ENCODE peak calls at places on chromosomes 7 and 10, in eight cellular contexts. M is hepatocyte; A is thoracic aorta; J is stimulated activated CD8-positive, alpha-beta memory T cell treated with anti-CD3 and anti-CD28 coated beads, Interleukin-15, amount 100 ng/mL, for 24 hours; U is iPS DF 6.9; G is NCI-H446 treated with DMSO at 0.1 percent for 48 hours; I is tibial nerve; E is NCI-H1092 treated with DMSO at 0.1 percent for 48 hours. W is an unnamed sample.

GRCh38 chr10:119724630-119725549 is 960 bp upstream of the INPP5F start:
- DNase-seq in U (no peak), J (no peak), G (no peak), A (no peak), M (no peak), I (peak), E (no peak), W (no peak)

GRCh38 chr7:104627516-104627915 is 299.1 kb downstream of the LHFPL3 start:
- DNase-seq in J (no peak), I (no peak), U (peak), G (no peak), M (peak), E (no peak), A (no peak), W (no peak)

GRCh38 chr7:83547526-83547925 is 101.4 kb downstream of the SEMA3E start:
- DNase-seq in E (peak), U (no peak), J (no peak), A (no peak), G (peak), M (peak), I (no peak), W (peak)

GRCh38 chr10:3963191-3963673 is 178.2 kb upstream of the KLF6 start:
- DNase-seq in E (no peak), I (no peak), M (no peak), G (no peak), J (no peak), A (no peak), U (no peak), W (no peak)

GRCh38 chr10:79178614-79179403 is 110.0 kb downstream of the ZMIZ1 start:
- DNase-seq in G (peak), I (no peak), M (peak), E (peak), U (no peak), A (no peak), J (no peak), W (peak)

GRCh38 chr10:108392286-108392685 is 1227.8 kb upstream of the SORCS1 start:
- DNase-seq in U (no peak), J (no peak), E (no peak), I (no peak), M (no peak), A (no peak), G (no peak), W (no peak)

GRCh38 chr7:116698930-116699722 is 27.1 kb downstream of the MET start:
- DNase-seq in M (no peak), J (no peak), E (peak), G (no peak), I (no peak), U (no peak), A (no peak), W (peak)

GRCh38 chr10:123442901-123443300 is 223.3 kb upstream of the GPR26 start:
- DNase-seq in A (no peak), M (no peak), J (no peak), E (no peak), I (no peak), G (no peak), U (no peak), W (no peak)

GRCh38 chr7:149369497-149369896 is 91.4 kb downstream of the ZNF777 start:
- DNase-seq in I (no peak), E (no peak), A (no peak), U (no peak), M (peak), G (no peak), J (no peak), W (no peak)

GRCh38 chr10:124228017-124228379 is 134.6 kb upstream of the CHST15 start:
- DNase-seq in A (no peak), G (no peak), E (no peak), I (no peak), J (no peak), M (no peak), U (no peak), W (no peak)

GRCh38 chr10:100790761-100791208 is 45.4 kb downstream of the PAX2 start:
- DNase-seq in A (no peak), M (no peak), J (no peak), G (no peak), I (no peak), U (no peak), E (no peak), W (no peak)

GRCh38 chr10:110865184-110865803 is 6.4 kb upstream of the PDCD4 start:
- DNase-seq in A (no peak), M (peak), J (no peak), U (no peak), I (no peak), G (no peak), E (no peak), W (no peak)

GRCh38 chr10:118768041-118768933 is 13.5 kb upstream of the CACUL1 start:
- DNase-seq in A (no peak), G (no peak), I (no peak), E (no peak), U (no peak), J (no peak), M (no peak), W (no peak)

GRCh38 chr10:98106531-98106930 is 27.9 kb upstream of the R3HCC1L start:
- DNase-seq in M (no peak), I (no peak), U (no peak), G (no peak), A (no peak), J (no peak), E (no peak), W (no peak)

GRCh38 chr7:44909596-44909995 is 24.3 kb upstream of the PURB start:
- DNase-seq in J (no peak), I (no peak), U (no peak), M (no peak), E (no peak), A (no peak), G (no peak), W (no peak)

GRCh38 chr10:70561051-70561450 is 41.5 kb downstream of the PRF1 start:
- DNase-seq in M (no peak), G (no peak), J (no peak), I (no peak), U (no peak), E (no peak), A (no peak), W (no peak)

GRCh38 chr10:110568055-110568735 is 700 bp downstream of the SMC3 start:
- DNase-seq in I (peak), A (peak), J (peak), M (peak), E (peak), U (no peak), G (no peak), W (no peak)

GRCh38 chr10:112278871-112279270 is 4.3 kb upstream of the TECTB start:
- DNase-seq in J (no peak), I (no peak), A (no peak), G (no peak), E (no peak), U (no peak), M (no peak), W (no peak)

GRCh38 chr10:21238717-21239116 is 286.8 kb downstream of the SKIDA1 start:
- DNase-seq in U (no peak), M (no peak), I (no peak), E (no peak), J (no peak), G (no peak), A (no peak), W (no peak)

GRCh38 chr7:96933067-96933645 is 72.2 kb upstream of the DLX6 start:
- DNase-seq in G (no peak), J (no peak), U (no peak), A (no peak), M (peak), I (no peak), E (no peak), W (no peak)

GRCh38 chr10:119516381-119517234 is 25.9 kb downstream of the RGS10 start:
- DNase-seq in U (no peak), I (no peak), G (no peak), E (no peak), A (no peak), M (no peak), J (no peak), W (no peak)